ENCODE peak calls at places on chromosomes 1 and 21, in five cellular contexts. N is fibroblast of pulmonary artery; C is smooth muscle cell of the brain vasculature; Y is stimulated activated CD4-positive, alpha-beta T cell treated with anti-CD3 and anti-CD28 coated beads, Interleukin-12 subunit alpha, Interleukin-12 subunit beta, amount 100 ng/mL, for 4 hours; A is foreskin fibroblast. H is an unnamed sample.

GRCh38 chr21:44739316-44739715 is 27.9 kb upstream of the TSPEAR start:
- DNase-seq in N (no peak), C (no peak), Y (no peak), A (no peak), H (no peak)

GRCh38 chr1:223201967-223202366 is 58.9 kb upstream of the TLR5 start:
- DNase-seq in N (no peak), C (no peak), Y (no peak), A (no peak), H (no peak)

GRCh38 chr21:43734131-43734634 is 15.3 kb downstream of the PDXK start:
- DNase-seq in N (no peak), C (no peak), Y (no peak), A (no peak), H (no peak)

GRCh38 chr1:164699815-164700491 is 141.0 kb downstream of the PBX1 start:
- DNase-seq in N (no peak), C (no peak), Y (no peak), A (no peak), H (no peak)

GRCh38 chr1:60988827-60989363 is 93.5 kb upstream of the NFIA start:
- DNase-seq in N (no peak), C (no peak), Y (no peak), A (no peak), H (no peak)

GRCh38 chr1:171794085-171794484 is 12.6 kb downstream of the METTL13 start:
- DNase-seq in N (peak; percentile 30), C (no peak), Y (peak; percentile 29), A (peak; percentile 88), H (peak; percentile 37)

GRCh38 chr1:67342002-67342890 is 34.6 kb downstream of the IL12RB2 start:
- DNase-seq in N (no peak), C (no peak), Y (peak; percentile 41), A (no peak), H (no peak)

GRCh38 chr1:28518745-28519341 is 13.0 kb downstream of the RCC1 start:
- DNase-seq in N (no peak), C (no peak), Y (peak; percentile 22), A (no peak), H (no peak)

GRCh38 chr1:205530116-205530515 is 25.6 kb downstream of the CDK18 start:
- DNase-seq in N (no peak), C (no peak), Y (no peak), A (no peak), H (no peak)

GRCh38 chr21:17539743-17540341 is 27.0 kb downstream of the CXADR start:
- DNase-seq in N (no peak), C (no peak), Y (no peak), A (no peak), H (no peak)

GRCh38 chr1:24901791-24902470 is 28.1 kb downstream of the RUNX3 start:
- DNase-seq in N (no peak), C (no peak), Y (no peak), A (no peak), H (no peak)